ENCODE peak calls at places on chromosomes 11 and 22, in nine cellular contexts. J, T, C, G, Y, R, H, Q and S are unnamed samples.

GRCh38 chr22:20990184-20991180 is 8.4 kb downstream of the LZTR1 start:
- DNase-seq in J (no peak), T (no peak), C (no peak), G (no peak), Y (no peak), R (no peak), H (no peak), Q (no peak), S (no peak)

GRCh38 chr11:107198490-107199007 is 180.3 kb upstream of the GUCY1A2 start:
- DNase-seq in J (no peak), T (no peak), C (no peak), G (no peak), Y (no peak), R (no peak), H (no peak), Q (no peak), S (no peak)

GRCh38 chr11:127252321-127252720 is 251.8 kb upstream of the KIRREL3 start:
- DNase-seq in J (no peak), T (no peak), C (no peak), G (no peak), Y (no peak), R (no peak), H (no peak), Q (no peak), S (no peak)

GRCh38 chr11:75279273-75279672 is 38.7 kb downstream of the TPBGL start:
- DNase-seq in J (peak), T (no peak), C (peak), G (no peak), Y (peak), R (no peak), H (no peak), Q (no peak), S (peak)

GRCh38 chr11:124667601-124668000 is 5.9 kb downstream of the SIAE start:
- DNase-seq in J (no peak), T (no peak), C (no peak), G (no peak), Y (no peak), R (no peak), H (no peak), Q (no peak), S (no peak)

GRCh38 chr11:1450344-1450875 is 36.2 kb downstream of the MOB2 start:
- DNase-seq in J (no peak), T (no peak), C (no peak), G (no peak), Y (no peak), R (no peak), H (peak), Q (no peak), S (no peak)

GRCh38 chr22:19065298-19065859 is 56.8 kb downstream of the DGCR2 start:
- DNase-seq in J (peak), T (peak), C (no peak), G (no peak), Y (no peak), R (no peak), H (no peak), Q (no peak), S (no peak)

GRCh38 chr22:30680998-30681770 is 13.5 kb upstream of the OSBP2 start:
- DNase-seq in J (no peak), T (no peak), C (no peak), G (no peak), Y (no peak), R (no peak), H (no peak), Q (no peak), S (no peak)

GRCh38 chr22:46114518-46115387 is 35.6 kb upstream of the PPARA start:
- DNase-seq in J (peak), T (no peak), C (no peak), G (no peak), Y (no peak), R (no peak), H (no peak), Q (no peak), S (no peak)

GRCh38 chr22:19687561-19688300 is 26.6 kb upstream of the SEPTIN5 start:
- DNase-seq in J (no peak), T (no peak), C (no peak), G (no peak), Y (no peak), R (no peak), H (no peak), Q (peak), S (peak)

GRCh38 chr11:18617688-18618340 is 16.3 kb downstream of the SPTY2D1 start:
- DNase-seq in J (no peak), T (no peak), C (peak), G (no peak), Y (no peak), R (no peak), H (no peak), Q (no peak), S (no peak)

GRCh38 chr11:76025068-76025467 is 181.2 kb downstream of the WNT11 start:
- DNase-seq in J (no peak), T (no peak), C (peak), G (no peak), Y (no peak), R (no peak), H (no peak), Q (no peak), S (no peak)

GRCh38 chr11:12625438-12626071 is 48.7 kb upstream of the TEAD1 start:
- DNase-seq in J (no peak), T (no peak), C (peak), G (no peak), Y (no peak), R (peak), H (peak), Q (no peak), S (no peak)

GRCh38 chr11:62554377-62554776 is 7.8 kb upstream of the AHNAK start:
- DNase-seq in J (peak), T (no peak), C (no peak), G (no peak), Y (no peak), R (no peak), H (no peak), Q (no peak), S (no peak)

GRCh38 chr11:116787436-116787785 is 412 bp downstream of the ZPR1 start:
- DNase-seq in J (no peak), T (no peak), C (peak), G (no peak), Y (no peak), R (no peak), H (no peak), Q (no peak), S (no peak)

GRCh38 chr11:75549370-75549958 is 12.6 kb upstream of the SERPINH1 start:
- DNase-seq in J (no peak), T (no peak), C (no peak), G (no peak), Y (no peak), R (no peak), H (no peak), Q (no peak), S (no peak)

GRCh38 chr22:44574581-44575343 is 76.7 kb upstream of the RTL6 start:
- DNase-seq in J (peak), T (no peak), C (no peak), G (no peak), Y (peak), R (no peak), H (no peak), Q (no peak), S (no peak)

GRCh38 chr11:104323841-104324240 is 159.9 kb upstream of the PDGFD start:
- DNase-seq in J (no peak), T (no peak), C (no peak), G (no peak), Y (no peak), R (no peak), H (no peak), Q (no peak), S (no peak)

GRCh38 chr11:62592989-62593421 is 1.7 kb upstream of the TUT1 start:
- DNase-seq in J (no peak), T (no peak), C (no peak), G (no peak), Y (no peak), R (no peak), H (no peak), Q (no peak), S (no peak)

GRCh38 chr11:12518606-12519385 is 141.4 kb downstream of the PARVA start:
- DNase-seq in J (no peak), T (no peak), C (no peak), G (no peak), Y (no peak), R (no peak), H (no peak), Q (no peak), S (no peak)

GRCh38 chr11:95088946-95089619 is 563 bp upstream of the ENDOD1 start:
- DNase-seq in J (no peak), T (no peak), C (no peak), G (no peak), Y (no peak), R (peak), H (no peak), Q (no peak), S (no peak)

GRCh38 chr11:66278396-66279091 is 569 bp downstream of the CNIH2 start:
- DNase-seq in J (no peak), T (no peak), C (no peak), G (no peak), Y (no peak), R (peak), H (no peak), Q (no peak), S (no peak)

GRCh38 chr22:20243545-20244249 is 24.4 kb downstream of the RTN4R start:
- DNase-seq in J (no peak), T (peak), C (peak), G (no peak), Y (peak), R (peak), H (peak), Q (peak), S (peak)

GRCh38 chr22:44365832-44366231 is 53.1 kb upstream of the SHISAL1 start:
- DNase-seq in J (no peak), T (no peak), C (no peak), G (no peak), Y (no peak), R (no peak), H (no peak), Q (no peak), S (peak)

DNA sequence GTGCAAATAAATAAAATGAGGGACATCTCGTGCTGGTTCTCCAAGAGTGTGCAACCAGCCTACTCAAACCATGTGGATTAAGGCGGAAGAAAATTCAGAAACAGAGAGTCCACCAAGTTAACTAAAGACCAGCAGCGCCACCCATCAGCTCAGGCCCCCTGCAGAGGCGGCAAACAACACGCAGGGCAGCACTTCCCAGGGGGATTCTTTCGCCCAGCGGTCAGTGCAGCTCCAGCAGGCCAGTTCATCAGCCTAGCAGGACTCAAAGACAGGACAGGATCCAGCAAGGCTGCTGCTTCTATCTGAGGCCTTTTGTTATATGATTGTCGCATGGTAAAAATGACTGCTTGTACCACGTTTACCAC is 51.7 kb downstream of the PACSIN2 start:
- DNase-seq in J (no peak), T (no peak), C (no peak), G (no peak), Y (no peak), R (no peak), H (no peak), Q (no peak), S (peak)
- H3K27ac ChIP-seq in J (peak), T (peak), C (no peak), G (no peak), Y (no peak), R (peak), H (peak), Q (no peak), S (no peak)

GRCh38 chr11:126060651-126061220 is 1.9 kb downstream of the CDON start:
- DNase-seq in J (no peak), T (no peak), C (no peak), G (no peak), Y (no peak), R (peak), H (no peak), Q (no peak), S (no peak)
- H3K27ac ChIP-seq in J (no peak), T (no peak), C (no peak), G (peak), Y (no peak), R (no peak), H (no peak), Q (no peak), S (no peak)

DNA sequence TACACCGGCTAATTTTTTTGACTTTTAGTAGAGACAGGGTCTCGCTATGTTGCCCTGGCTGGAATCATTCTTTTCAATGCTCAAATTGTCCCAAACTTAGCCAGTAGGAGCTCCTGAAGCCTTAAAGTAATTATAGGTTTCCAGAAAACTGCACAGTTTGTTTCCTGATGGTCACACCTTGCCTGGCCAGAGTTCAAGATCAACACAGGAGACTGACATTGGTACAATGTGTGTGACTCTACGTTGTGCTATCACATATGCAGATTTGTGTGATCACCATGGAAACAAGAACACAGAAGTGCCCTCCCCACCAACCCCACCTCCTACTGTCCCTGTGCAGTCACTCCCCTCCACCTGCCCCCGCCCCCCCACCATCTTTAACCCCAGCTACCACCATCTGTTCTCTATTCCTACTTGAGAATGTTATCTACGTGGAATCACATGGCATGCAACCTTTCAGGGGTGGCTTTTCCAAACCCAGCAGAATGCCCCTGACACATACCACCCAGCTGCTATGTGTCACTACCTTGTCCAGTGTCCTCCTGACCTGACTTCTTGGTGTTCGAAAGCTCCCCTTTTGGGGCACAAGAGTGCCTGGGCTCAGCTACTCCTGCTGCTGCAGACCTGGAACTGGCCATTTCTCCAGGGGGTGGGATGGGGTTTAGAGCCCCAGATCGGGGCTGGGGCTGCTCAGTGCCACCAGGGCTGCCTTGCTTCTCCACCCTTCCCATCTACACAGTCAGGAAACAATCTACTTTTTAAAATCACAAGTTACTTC is 6.1 kb upstream of the NAP1L4 start:
- DNase-seq in J (no peak), T (no peak), C (no peak), G (no peak), Y (no peak), R (no peak), H (no peak), Q (no peak), S (peak)
- H3K27ac ChIP-seq in J (no peak), T (no peak), C (no peak), G (no peak), Y (no peak), R (no peak), H (peak), Q (no peak), S (no peak)

GRCh38 chr11:102792604-102793003 is 5.4 kb downstream of the MMP1 start:
- DNase-seq in J (no peak), T (no peak), C (no peak), G (no peak), Y (no peak), R (no peak), H (no peak), Q (no peak), S (no peak)

GRCh38 chr11:102794382-102794781 is 3.6 kb downstream of the MMP1 start:
- DNase-seq in J (no peak), T (no peak), C (peak), G (no peak), Y (peak), R (peak), H (no peak), Q (no peak), S (no peak)

GRCh38 chr11:102798012-102798746 is at the start of gene MMP1:
- DNase-seq in J (no peak), T (no peak), C (peak), G (no peak), Y (no peak), R (no peak), H (peak), Q (no peak), S (no peak)

GRCh38 chr11:102791271-102792036 is 6.5 kb downstream of the MMP1 start:
- DNase-seq in J (no peak), T (no peak), C (peak), G (no peak), Y (peak), R (no peak), H (no peak), Q (no peak), S (no peak)

DNA sequence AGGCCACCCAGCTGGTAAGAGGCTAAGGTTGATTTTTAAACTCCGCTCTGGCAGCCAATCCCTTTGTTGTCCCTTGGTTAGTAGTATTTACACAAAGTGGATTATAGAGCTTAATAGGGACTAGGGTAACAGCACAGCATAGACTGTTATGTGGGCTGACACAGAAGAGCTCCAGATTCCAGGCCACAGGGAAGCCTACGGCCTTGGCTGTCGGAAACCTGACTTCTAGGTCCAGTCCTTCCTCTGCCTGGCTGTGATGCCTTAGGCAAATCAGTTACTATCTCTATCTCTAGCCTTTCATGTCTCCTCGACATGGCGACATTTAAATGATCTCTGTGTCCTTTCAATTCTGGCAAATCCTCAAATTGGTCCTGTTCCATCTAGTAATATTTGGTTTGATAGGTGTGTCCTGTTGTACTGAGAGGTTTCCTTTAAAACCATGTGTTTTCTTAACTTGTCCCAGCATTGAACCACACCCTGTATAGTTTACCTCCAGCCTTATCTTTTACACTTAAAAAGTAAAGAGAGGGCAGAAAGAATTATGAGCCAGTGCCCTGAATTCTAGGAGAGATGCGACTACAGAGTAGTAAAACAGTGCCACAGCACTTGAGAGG is 4.2 kb downstream of the MMP1 start:
- DNase-seq in J (no peak), T (no peak), C (no peak), G (no peak), Y (no peak), R (no peak), H (no peak), Q (no peak), S (no peak)
- H3K27ac ChIP-seq in J (no peak), T (no peak), C (no peak), G (no peak), Y (no peak), R (no peak), H (no peak), Q (no peak), S (no peak)